ENCODE peak calls at places on chromosomes 6 and 20, in nine cellular contexts. K is NT2/D1, T is H9, Z is tibial artery, S is heart right ventricle, W is lung, X is SK-N-SH, E is endodermal cell, V is heart left ventricle. D is an unnamed sample. For H3K4me1 and H3K27me3, the result is how much of the 10 kb centered on the place peaks cover.

GRCh38 chr20:41960166-41960565 is 342.0 kb upstream of the CHD6 start:
- DNase-seq in K (no peak), T (no peak), Z (no peak), S (no peak), W (no peak), X (no peak), E (no peak), V (no peak), D (no peak)

GRCh38 chr6:41546866-41547798 is 951 bp downstream of the FOXP4 start:
- DNase-seq in K (no peak), T (no peak), Z (peak), S (no peak), W (no peak), X (peak), E (peak), V (peak), D (peak)

GRCh38 chr6:16398587-16398986 is 160.2 kb downstream of the GMPR start:
- DNase-seq in K (no peak), T (no peak), Z (no peak), S (no peak), W (no peak), X (no peak), E (no peak), V (no peak), D (no peak)

GRCh38 chr20:25551413-25552210 is 33.7 kb downstream of the NINL start:
- DNase-seq in K (no peak), T (no peak), Z (no peak), S (no peak), W (no peak), X (no peak), E (no peak), V (no peak), D (no peak)

GRCh38 chr6:137816133-137816579 is 50.9 kb upstream of the TNFAIP3 start:
- DNase-seq in K (no peak), T (no peak), Z (peak), S (no peak), W (no peak), X (no peak), E (no peak), V (no peak), D (no peak)

GRCh38 chr6:105591053-105591452 is 188.2 kb upstream of the PREP start:
- DNase-seq in K (no peak), T (no peak), Z (no peak), S (no peak), W (no peak), X (no peak), E (no peak), V (no peak), D (no peak)

GRCh38 chr20:50214226-50215024 is 23.8 kb downstream of the CEBPB start:
- DNase-seq in K (no peak), T (no peak), Z (no peak), S (no peak), W (no peak), X (no peak), E (no peak), V (no peak), D (no peak)

GRCh38 chr20:64066984-64067605 is 4.1 kb downstream of the TCEA2 start:
- DNase-seq in K (no peak), T (no peak), Z (no peak), S (no peak), W (no peak), X (no peak), E (no peak), V (no peak), D (no peak)

GRCh38 chr6:163200299-163201093 is 214.0 kb upstream of the QKI start:
- DNase-seq in K (no peak), T (no peak), Z (no peak), S (no peak), W (no peak), X (no peak), E (no peak), V (no peak), D (no peak)

GRCh38 chr20:21388566-21388965 is 8.8 kb downstream of the NKX2-4 start:
- DNase-seq in K (no peak), T (no peak), Z (no peak), S (no peak), W (no peak), X (no peak), E (no peak), V (no peak), D (no peak)

GRCh38 chr6:149311293-149311692 is 6.2 kb upstream of the TAB2 start:
- DNase-seq in K (no peak), T (no peak), Z (no peak), S (no peak), W (no peak), X (no peak), E (no peak), V (no peak), D (no peak)

GRCh38 chr20:33862709-33863403 is 51.7 kb downstream of the CHMP4B start:
- DNase-seq in K (peak), T (peak), Z (peak), S (peak), W (peak), X (peak), E (peak), V (peak), D (peak)

GRCh38 chr20:14295238-14295637 is 42.2 kb downstream of the FLRT3 start:
- DNase-seq in K (no peak), T (no peak), Z (no peak), S (no peak), W (no peak), X (no peak), E (no peak), V (no peak), D (no peak)

GRCh38 chr6:40634429-40634828 is 47.3 kb upstream of the LRFN2 start:
- DNase-seq in K (no peak), T (no peak), Z (no peak), S (no peak), W (no peak), X (peak), E (no peak), V (no peak), D (no peak)

GRCh38 chr6:72286911-72287311 is 335.0 kb upstream of the KCNQ5 start:
- DNase-seq in K (no peak), T (no peak), Z (no peak), S (no peak), W (no peak), X (no peak), E (no peak), V (no peak), D (no peak)

GRCh38 chr20:50784464-50784863 is 10.4 kb upstream of the BCAS4 start:
- DNase-seq in K (no peak), T (no peak), Z (no peak), S (no peak), W (no peak), X (no peak), E (no peak), V (no peak), D (no peak)

GRCh38 chr6:148807784-148808183 is 61.0 kb downstream of the UST start:
- DNase-seq in K (no peak), T (no peak), Z (no peak), S (no peak), W (no peak), X (no peak), E (no peak), V (no peak), D (no peak)

GRCh38 chr20:38799248-38799647 is 6.2 kb upstream of the PPP1R16B start:
- DNase-seq in K (no peak), T (peak), Z (no peak), S (no peak), W (no peak), X (no peak), E (no peak), V (no peak), D (no peak)

GRCh38 chr6:7535498-7535897 is 6.0 kb upstream of the DSP start:
- DNase-seq in K (no peak), T (no peak), Z (no peak), S (no peak), W (no peak), X (no peak), E (no peak), V (no peak), D (no peak)

GRCh38 chr6:116113386-116113785 is 12.5 kb downstream of the COL10A1 start:
- DNase-seq in K (no peak), T (no peak), Z (no peak), S (no peak), W (no peak), X (no peak), E (no peak), V (no peak), D (no peak)

GRCh38 chr20:4167261-4168004 is 152.1 kb upstream of the RNF24 start:
- DNase-seq in K (no peak), T (peak), Z (no peak), S (no peak), W (no peak), X (peak), E (peak), V (no peak), D (no peak)

GRCh38 chr6:87118054-87118453 is 23.1 kb upstream of the CGA start:
- DNase-seq in K (no peak), T (no peak), Z (no peak), S (no peak), W (no peak), X (no peak), E (no peak), V (no peak), D (no peak)

GRCh38 chr20:46350201-46350985 is 42.1 kb upstream of the CDH22 start:
- DNase-seq in K (peak), T (peak), Z (no peak), S (no peak), W (no peak), X (no peak), E (peak), V (no peak), D (no peak)

GRCh38 chr20:35165221-35166185 is 6.4 kb upstream of the PROCR start:
- DNase-seq in K (no peak), T (no peak), Z (no peak), S (no peak), W (no peak), X (no peak), E (no peak), V (no peak), D (no peak)

GRCh38 chr20:18154342-18154741 is 16.7 kb downstream of the KAT14 start:
- DNase-seq in K (no peak), T (no peak), Z (no peak), S (no peak), W (no peak), X (no peak), E (no peak), V (no peak), D (no peak)

GRCh38 chr6:166933396-166933795 is 23.0 kb downstream of the RNASET2 start:
- DNase-seq in K (no peak), T (no peak), Z (no peak), S (no peak), W (no peak), X (no peak), E (no peak), V (no peak), D (no peak)

DNA sequence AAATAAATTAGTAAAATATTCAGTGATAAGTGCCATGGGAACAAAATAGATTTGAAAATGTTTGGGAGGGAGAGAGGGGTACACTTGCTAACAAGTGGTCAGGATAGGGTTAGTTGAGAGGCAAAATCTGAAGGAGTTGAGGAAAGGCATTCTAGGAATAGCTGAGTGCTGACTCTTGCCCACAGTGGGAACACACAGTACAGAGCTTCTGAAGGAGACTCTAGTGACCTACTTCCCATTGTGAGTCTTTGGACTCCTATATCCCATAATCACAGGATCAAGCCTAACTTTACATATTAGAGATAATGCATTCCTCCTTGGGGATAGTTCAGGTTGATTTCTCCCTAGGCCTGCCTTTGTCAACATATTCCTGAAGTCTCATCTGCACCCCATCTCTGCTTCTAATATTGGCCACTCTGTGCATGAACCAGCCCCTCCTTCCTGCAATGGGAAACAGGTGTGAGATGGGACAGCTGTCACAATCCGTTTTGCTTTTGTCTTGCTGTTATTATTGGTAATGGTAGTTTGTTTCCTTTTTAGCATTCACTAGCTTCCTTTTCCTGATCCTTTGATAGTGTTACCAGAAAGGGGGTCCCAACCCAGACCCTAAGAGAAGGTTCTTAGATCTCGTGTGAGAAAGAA is 2.6 kb upstream of the TRIM38 start:
- DNase-seq in K (no peak), T (no peak), Z (no peak), S (no peak), W (no peak), X (no peak), E (no peak), V (no peak), D (no peak)
- H3K4me1 ChIP-seq in K (under half), T (under half), Z (under half), S (under half), W (under half), X (under half), E (under half), V (under half), D (under half)

DNA sequence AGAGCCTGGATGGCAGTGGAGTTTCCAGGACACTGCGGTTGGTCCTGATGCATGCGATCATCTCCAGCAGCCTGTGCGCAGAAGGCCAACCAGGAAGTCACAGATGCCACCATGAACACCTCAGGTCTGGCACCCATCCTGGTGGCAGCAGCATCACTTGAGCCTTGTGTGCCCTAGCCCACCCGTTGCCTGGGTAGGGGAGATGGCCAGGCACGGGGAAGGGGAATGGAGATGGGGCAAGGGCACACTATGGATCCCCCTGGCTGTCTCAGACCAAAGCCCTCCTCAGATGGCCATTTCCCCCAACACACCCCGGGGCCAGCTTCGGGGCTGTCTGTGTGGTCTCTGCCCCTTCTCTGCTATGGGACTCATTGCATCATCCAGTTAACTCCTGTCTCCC is 58.3 kb downstream of the GNAS-AS1 start:
- DNase-seq in K (no peak), T (no peak), Z (no peak), S (no peak), W (no peak), X (no peak), E (no peak), V (no peak), D (no peak)
- H3K27me3 ChIP-seq in K (under half), T (under half), Z (half or more), S (under half), W (under half), X (under half), E (under half), V (under half), D (under half)

DNA sequence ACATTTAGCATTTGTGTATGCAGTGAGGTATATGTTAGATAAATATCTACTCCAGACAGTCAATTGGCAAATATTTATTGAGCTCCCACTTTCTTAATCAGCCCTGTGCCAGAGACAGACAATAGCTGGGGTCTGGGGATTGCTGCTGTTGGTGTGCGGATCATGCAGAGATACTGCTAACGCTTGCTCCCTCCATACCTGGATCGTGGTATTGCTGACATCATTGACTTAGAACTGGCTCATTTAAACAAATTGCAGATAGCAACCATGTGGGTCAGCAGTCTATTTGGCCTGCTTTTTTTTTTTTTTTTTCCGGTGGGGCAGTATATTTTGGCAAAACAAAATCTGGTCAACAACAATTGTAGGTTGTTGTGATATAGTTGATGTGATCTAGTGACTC is 9.5 kb downstream of the ARID1B start:
- DNase-seq in K (no peak), T (no peak), Z (no peak), S (no peak), W (no peak), X (no peak), E (peak), V (no peak), D (no peak)
- H3K4me1 ChIP-seq in K (under half), T (under half), Z (under half), S (half or more), W (under half), X (under half), E (under half), V (half or more), D (under half)

GRCh38 chr6:39221115-39221514 is 8.2 kb downstream of the KCNK5 start:
- DNase-seq in K (no peak), T (no peak), Z (no peak), S (no peak), W (no peak), X (no peak), E (no peak), V (no peak), D (no peak)

GRCh38 chr6:39224058-39224457 is 5.2 kb downstream of the KCNK5 start:
- DNase-seq in K (no peak), T (no peak), Z (no peak), S (no peak), W (peak), X (no peak), E (no peak), V (no peak), D (no peak)

GRCh38 chr6:39223535-39223934 is 5.7 kb downstream of the KCNK5 start:
- DNase-seq in K (no peak), T (peak), Z (no peak), S (no peak), W (no peak), X (no peak), E (peak), V (no peak), D (no peak)

GRCh38 chr6:39224523-39225182 is 4.6 kb downstream of the KCNK5 start:
- DNase-seq in K (no peak), T (no peak), Z (no peak), S (no peak), W (no peak), X (no peak), E (no peak), V (no peak), D (no peak)

DNA sequence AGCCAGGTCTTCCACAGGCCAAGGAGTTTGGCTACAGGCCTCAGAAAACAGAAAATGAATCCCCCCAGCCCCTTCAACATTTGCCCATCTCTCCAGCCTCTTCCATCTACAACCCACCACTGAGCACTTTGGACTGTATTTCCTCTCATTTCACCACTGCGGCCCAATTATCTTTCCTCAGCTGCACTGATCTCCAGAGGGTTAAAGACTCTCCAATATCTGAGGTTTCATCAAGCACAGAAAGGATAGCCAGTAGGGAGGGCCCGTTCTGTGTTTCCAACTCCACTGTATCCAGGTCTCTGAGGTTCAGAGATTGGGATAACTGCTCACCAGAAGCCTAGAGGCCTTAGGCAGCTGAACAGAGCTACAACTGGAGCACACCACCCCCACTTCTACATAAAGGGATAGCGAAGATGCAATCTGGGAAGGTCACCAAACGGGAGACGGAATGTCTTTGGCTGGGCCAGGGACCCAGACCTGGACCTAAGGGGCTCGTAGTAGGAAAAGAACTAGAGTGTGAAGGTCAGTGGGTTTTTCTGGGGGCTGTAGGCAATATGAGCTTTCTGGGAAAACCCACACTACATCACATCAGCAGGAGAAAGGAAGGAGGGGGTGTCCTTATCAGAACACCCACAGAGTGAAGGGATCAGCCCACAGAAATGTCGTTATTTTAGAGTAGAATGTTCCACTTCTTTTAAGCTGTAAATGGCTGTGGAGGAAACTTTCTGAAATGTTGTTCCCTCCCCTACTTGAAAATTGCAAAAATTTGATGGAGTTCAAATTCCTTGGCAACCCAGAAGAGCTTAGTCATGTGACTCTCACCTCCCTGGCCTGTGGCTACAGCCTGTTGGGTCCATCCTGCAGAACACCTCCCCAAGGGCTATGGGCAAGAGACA is 7.3 kb downstream of the KCNK5 start:
- DNase-seq in K (no peak), T (peak), Z (no peak), S (no peak), W (no peak), X (no peak), E (no peak), V (no peak), D (no peak)
- H3K27me3 ChIP-seq in K (half or more), T (under half), Z (under half), S (under half), W (under half), X (under half), E (under half), V (under half), D (under half)

D was measured in stomach.